ENCODE peak calls at places on chromosome 21, in ten cellular contexts. One of them, this sample, is unnamed.

GRCh38 chr21:42558846-42559245 is 45.2 kb downstream of the SLC37A1 start:
- DNase-seq in Calu3: no peak
- DNase-seq in heart left ventricle: no peak
- DNase-seq in left lung: peak
- DNase-seq in stomach: no peak
- DNase-seq in brain microvascular endothelial cell: no peak
- DNase-seq in LNCaP clone FGC: no peak
- DNase-seq in cardiac fibroblast: no peak
- DNase-seq in WTC11: peak
- DNase-seq in Peyer's patch: no peak
- DNase-seq in this sample: no peak

GRCh38 chr21:44970766-44971671 is 31.2 kb downstream of the SLX9 start:
- DNase-seq in Calu3: no peak
- DNase-seq in heart left ventricle: no peak
- DNase-seq in left lung: peak
- DNase-seq in stomach: no peak
- DNase-seq in brain microvascular endothelial cell: no peak
- DNase-seq in LNCaP clone FGC: no peak
- DNase-seq in cardiac fibroblast: no peak
- DNase-seq in WTC11: no peak
- DNase-seq in Peyer's patch: no peak
- DNase-seq in this sample: no peak

GRCh38 chr21:45615145-45615711 is 28.3 kb upstream of the PCBP3 start:
- DNase-seq in Calu3: no peak
- DNase-seq in heart left ventricle: no peak
- DNase-seq in left lung: no peak
- DNase-seq in stomach: peak
- DNase-seq in brain microvascular endothelial cell: peak
- DNase-seq in LNCaP clone FGC: no peak
- DNase-seq in cardiac fibroblast: peak
- DNase-seq in WTC11: no peak
- DNase-seq in Peyer's patch: peak
- DNase-seq in this sample: no peak

GRCh38 chr21:35326677-35327076 is 277.6 kb upstream of the RUNX1 start:
- DNase-seq in Calu3: no peak
- DNase-seq in heart left ventricle: no peak
- DNase-seq in left lung: no peak
- DNase-seq in stomach: no peak
- DNase-seq in brain microvascular endothelial cell: no peak
- DNase-seq in LNCaP clone FGC: no peak
- DNase-seq in cardiac fibroblast: no peak
- DNase-seq in WTC11: no peak
- DNase-seq in Peyer's patch: no peak
- DNase-seq in this sample: no peak

GRCh38 chr21:44537930-44538911 is 1.8 kb downstream of the KRTAP10-1 start:
- DNase-seq in Calu3: no peak
- DNase-seq in heart left ventricle: no peak
- DNase-seq in left lung: no peak
- DNase-seq in stomach: peak
- DNase-seq in brain microvascular endothelial cell: no peak
- DNase-seq in LNCaP clone FGC: no peak
- DNase-seq in cardiac fibroblast: no peak
- DNase-seq in WTC11: no peak
- DNase-seq in Peyer's patch: no peak
- DNase-seq in this sample: no peak

GRCh38 chr21:46551636-46552241 is 53.1 kb downstream of the S100B start:
- DNase-seq in Calu3: no peak
- DNase-seq in heart left ventricle: no peak
- DNase-seq in left lung: peak
- DNase-seq in stomach: peak
- DNase-seq in brain microvascular endothelial cell: no peak
- DNase-seq in LNCaP clone FGC: no peak
- DNase-seq in cardiac fibroblast: no peak
- DNase-seq in WTC11: peak
- DNase-seq in Peyer's patch: no peak
- DNase-seq in this sample: no peak

GRCh38 chr21:40845621-40846020 is 1.3 kb downstream of the DSCAM start:
- DNase-seq in Calu3: no peak
- DNase-seq in heart left ventricle: no peak
- DNase-seq in left lung: no peak
- DNase-seq in stomach: no peak
- DNase-seq in brain microvascular endothelial cell: no peak
- DNase-seq in LNCaP clone FGC: no peak
- DNase-seq in cardiac fibroblast: no peak
- DNase-seq in WTC11: no peak
- DNase-seq in Peyer's patch: no peak
- DNase-seq in this sample: no peak

GRCh38 chr21:39669976-39670671 is 57.4 kb downstream of the B3GALT5 start:
- DNase-seq in Calu3: no peak
- DNase-seq in heart left ventricle: no peak
- DNase-seq in left lung: no peak
- DNase-seq in stomach: no peak
- DNase-seq in brain microvascular endothelial cell: no peak
- DNase-seq in LNCaP clone FGC: no peak
- DNase-seq in cardiac fibroblast: no peak
- DNase-seq in WTC11: no peak
- DNase-seq in Peyer's patch: peak
- DNase-seq in this sample: no peak

GRCh38 chr21:45146301-45146700 is 71.9 kb downstream of the ADARB1 start:
- DNase-seq in Calu3: no peak
- DNase-seq in heart left ventricle: peak
- DNase-seq in left lung: peak
- DNase-seq in stomach: no peak
- DNase-seq in brain microvascular endothelial cell: no peak
- DNase-seq in LNCaP clone FGC: no peak
- DNase-seq in cardiac fibroblast: peak
- DNase-seq in WTC11: no peak
- DNase-seq in Peyer's patch: no peak
- DNase-seq in this sample: no peak

GRCh38 chr21:44907966-44908364 is 12.7 kb downstream of the ITGB2 start:
- DNase-seq in Calu3: no peak
- DNase-seq in heart left ventricle: no peak
- DNase-seq in left lung: peak
- DNase-seq in stomach: no peak
- DNase-seq in brain microvascular endothelial cell: no peak
- DNase-seq in LNCaP clone FGC: no peak
- DNase-seq in cardiac fibroblast: peak
- DNase-seq in WTC11: no peak
- DNase-seq in Peyer's patch: no peak
- DNase-seq in this sample: no peak

GRCh38 chr21:27110956-27111355 is 144.1 kb upstream of the ADAMTS5 start:
- DNase-seq in Calu3: no peak
- DNase-seq in heart left ventricle: no peak
- DNase-seq in left lung: no peak
- DNase-seq in stomach: no peak
- DNase-seq in brain microvascular endothelial cell: no peak
- DNase-seq in LNCaP clone FGC: no peak
- DNase-seq in cardiac fibroblast: no peak
- DNase-seq in WTC11: no peak
- DNase-seq in Peyer's patch: no peak
- DNase-seq in this sample: no peak

GRCh38 chr21:42171091-42172053 is 47.6 kb upstream of the ABCG1 start:
- DNase-seq in Calu3: peak
- DNase-seq in heart left ventricle: peak
- DNase-seq in left lung: no peak
- DNase-seq in stomach: peak
- DNase-seq in brain microvascular endothelial cell: no peak
- DNase-seq in LNCaP clone FGC: no peak
- DNase-seq in cardiac fibroblast: peak
- DNase-seq in WTC11: no peak
- DNase-seq in Peyer's patch: peak
- DNase-seq in this sample: no peak

GRCh38 chr21:33388188-33388587 is 15.0 kb upstream of the IFNGR2 start:
- DNase-seq in Calu3: no peak
- DNase-seq in heart left ventricle: no peak
- DNase-seq in left lung: no peak
- DNase-seq in stomach: no peak
- DNase-seq in brain microvascular endothelial cell: no peak
- DNase-seq in LNCaP clone FGC: no peak
- DNase-seq in cardiac fibroblast: no peak
- DNase-seq in WTC11: no peak
- DNase-seq in Peyer's patch: no peak
- DNase-seq in this sample: no peak

GRCh38 chr21:33384851-33385331 is 18.3 kb upstream of the IFNGR2 start:
- DNase-seq in Calu3: no peak
- DNase-seq in heart left ventricle: no peak
- DNase-seq in left lung: no peak
- DNase-seq in stomach: no peak
- DNase-seq in brain microvascular endothelial cell: no peak
- DNase-seq in LNCaP clone FGC: no peak
- DNase-seq in cardiac fibroblast: no peak
- DNase-seq in WTC11: no peak
- DNase-seq in Peyer's patch: peak
- DNase-seq in this sample: no peak

GRCh38 chr21:33383056-33383888 is 19.9 kb upstream of the IFNGR2 start:
- DNase-seq in Calu3: peak
- DNase-seq in heart left ventricle: peak
- DNase-seq in left lung: peak
- DNase-seq in stomach: peak
- DNase-seq in brain microvascular endothelial cell: peak
- DNase-seq in LNCaP clone FGC: no peak
- DNase-seq in cardiac fibroblast: peak
- DNase-seq in WTC11: no peak
- DNase-seq in Peyer's patch: peak
- DNase-seq in this sample: no peak

GRCh38 chr21:33390479-33390878 is 12.7 kb upstream of the IFNGR2 start:
- DNase-seq in Calu3: no peak
- DNase-seq in heart left ventricle: no peak
- DNase-seq in left lung: no peak
- DNase-seq in stomach: no peak
- DNase-seq in brain microvascular endothelial cell: no peak
- DNase-seq in LNCaP clone FGC: no peak
- DNase-seq in cardiac fibroblast: no peak
- DNase-seq in WTC11: no peak
- DNase-seq in Peyer's patch: no peak
- DNase-seq in this sample: no peak

DNA sequence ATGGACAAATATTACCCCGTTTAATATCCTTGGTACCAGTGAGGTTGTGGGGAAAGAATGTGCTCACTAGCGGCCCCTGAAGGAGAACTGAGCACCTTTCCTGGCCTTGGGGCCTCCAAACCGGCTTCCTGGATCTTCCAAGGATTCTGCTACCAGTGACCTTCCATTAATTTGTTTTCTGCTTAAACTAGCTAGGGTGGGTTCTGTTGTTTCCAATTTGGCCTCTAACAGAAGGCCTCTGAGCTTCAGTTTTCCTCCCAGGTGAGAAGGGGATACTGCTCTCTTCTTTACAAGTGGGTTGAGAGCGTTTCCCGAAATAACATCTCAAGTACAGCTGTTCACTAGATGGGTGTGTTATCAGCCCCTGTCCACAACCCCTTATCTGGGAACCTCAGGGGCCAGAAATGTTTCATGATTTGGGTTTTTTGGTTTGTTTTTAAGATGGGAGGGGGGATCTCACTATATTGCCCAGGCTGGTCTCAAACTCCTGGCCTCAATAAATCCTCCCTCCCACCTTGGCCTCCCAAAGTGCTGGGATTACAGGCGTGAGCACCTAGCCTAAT is 16.9 kb upstream of the IFNGR2 start:
- DNase-seq in Calu3: no peak
- DNase-seq in heart left ventricle: no peak
- DNase-seq in left lung: no peak
- DNase-seq in stomach: no peak
- DNase-seq in brain microvascular endothelial cell: no peak
- DNase-seq in LNCaP clone FGC: no peak
- DNase-seq in cardiac fibroblast: no peak
- DNase-seq in WTC11: peak
- DNase-seq in Peyer's patch: no peak
- DNase-seq in this sample: no peak
- TF ChIP-seq CTCF in Calu3: no peak
- TF ChIP-seq CTCF in heart left ventricle: no peak
- TF ChIP-seq CTCF in left lung: no peak
- TF ChIP-seq CTCF in stomach: no peak
- TF ChIP-seq CTCF in brain microvascular endothelial cell: peak
- TF ChIP-seq CTCF in LNCaP clone FGC: no peak
- TF ChIP-seq CTCF in cardiac fibroblast: peak
- TF ChIP-seq CTCF in WTC11: peak
- TF ChIP-seq CTCF in Peyer's patch: no peak
- TF ChIP-seq CTCF in this sample: no peak

DNA sequence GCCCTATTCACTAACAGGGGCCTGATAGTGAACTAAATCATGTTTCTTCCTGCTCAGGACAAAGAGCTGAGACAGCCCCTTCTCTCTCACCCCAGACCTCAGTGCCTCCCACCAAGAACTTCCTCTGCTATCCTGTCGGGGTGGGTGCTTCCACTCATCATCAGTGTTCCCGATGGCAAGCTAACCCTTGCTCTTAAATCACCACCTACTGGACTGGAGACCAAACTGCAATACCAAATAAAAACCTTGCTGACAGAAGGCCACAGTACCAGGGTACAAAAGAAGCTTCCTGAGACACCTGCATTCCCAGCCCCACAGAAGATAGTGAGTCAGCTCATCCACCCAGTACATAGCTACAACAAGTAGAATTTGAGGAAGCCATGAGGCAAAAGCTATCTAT is 799.5 kb downstream of the LTN1 start:
- DNase-seq in Calu3: no peak
- DNase-seq in heart left ventricle: no peak
- DNase-seq in left lung: no peak
- DNase-seq in stomach: no peak
- DNase-seq in brain microvascular endothelial cell: no peak
- DNase-seq in LNCaP clone FGC: no peak
- DNase-seq in cardiac fibroblast: no peak
- DNase-seq in WTC11: peak
- DNase-seq in Peyer's patch: no peak
- DNase-seq in this sample: no peak
- TF ChIP-seq CTCF in Calu3: no peak
- TF ChIP-seq CTCF in heart left ventricle: no peak
- TF ChIP-seq CTCF in left lung: no peak
- TF ChIP-seq CTCF in stomach: no peak
- TF ChIP-seq CTCF in brain microvascular endothelial cell: peak
- TF ChIP-seq CTCF in LNCaP clone FGC: peak
- TF ChIP-seq CTCF in cardiac fibroblast: peak
- TF ChIP-seq CTCF in WTC11: no peak
- TF ChIP-seq CTCF in Peyer's patch: no peak
- TF ChIP-seq CTCF in this sample: no peak

DNA sequence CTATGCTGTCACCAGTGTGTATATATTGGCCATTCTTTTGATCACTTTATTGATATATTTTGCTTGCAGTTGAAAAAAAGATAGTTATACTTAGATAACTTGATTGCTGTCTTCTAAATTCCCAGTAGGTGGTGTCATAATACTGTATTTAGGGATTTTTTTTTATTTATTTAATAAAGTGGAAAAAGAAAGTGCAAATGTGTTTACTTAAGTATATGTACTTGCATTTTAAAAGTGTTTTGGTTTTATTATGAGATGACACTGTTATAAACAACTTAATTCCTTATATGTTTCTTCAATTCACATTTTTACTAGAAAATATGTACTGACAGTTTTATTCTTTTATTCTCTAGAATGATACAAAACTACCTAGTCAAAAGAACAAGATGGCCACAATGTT is 164.8 kb downstream of the USP25 start:
- DNase-seq in Calu3: no peak
- DNase-seq in heart left ventricle: no peak
- DNase-seq in left lung: no peak
- DNase-seq in stomach: no peak
- DNase-seq in brain microvascular endothelial cell: no peak
- DNase-seq in LNCaP clone FGC: peak
- DNase-seq in cardiac fibroblast: peak
- DNase-seq in WTC11: no peak
- DNase-seq in Peyer's patch: no peak
- DNase-seq in this sample: no peak
- TF ChIP-seq CTCF in Calu3: no peak
- TF ChIP-seq CTCF in heart left ventricle: peak
- TF ChIP-seq CTCF in left lung: peak
- TF ChIP-seq CTCF in stomach: no peak
- TF ChIP-seq CTCF in brain microvascular endothelial cell: no peak
- TF ChIP-seq CTCF in LNCaP clone FGC: peak
- TF ChIP-seq CTCF in cardiac fibroblast: peak
- TF ChIP-seq CTCF in WTC11: no peak
- TF ChIP-seq CTCF in Peyer's patch: no peak
- TF ChIP-seq CTCF in this sample: peak

GRCh38 chr21:37087188-37087587 is 14.1 kb downstream of the TTC3 start:
- DNase-seq in Calu3: peak
- DNase-seq in heart left ventricle: no peak
- DNase-seq in left lung: no peak
- DNase-seq in stomach: no peak
- DNase-seq in brain microvascular endothelial cell: peak
- DNase-seq in LNCaP clone FGC: no peak
- DNase-seq in cardiac fibroblast: peak
- DNase-seq in WTC11: no peak
- DNase-seq in Peyer's patch: no peak
- DNase-seq in this sample: no peak
- TF ChIP-seq CTCF in Calu3: no peak
- TF ChIP-seq CTCF in heart left ventricle: peak
- TF ChIP-seq CTCF in left lung: no peak
- TF ChIP-seq CTCF in stomach: no peak
- TF ChIP-seq CTCF in brain microvascular endothelial cell: peak
- TF ChIP-seq CTCF in LNCaP clone FGC: peak
- TF ChIP-seq CTCF in cardiac fibroblast: peak
- TF ChIP-seq CTCF in WTC11: no peak
- TF ChIP-seq CTCF in Peyer's patch: no peak
- TF ChIP-seq CTCF in this sample: peak